ENCODE peak calls at places on chromosomes 4 and X, in ten cellular contexts. A, U, D, J, W, T, Z, H, O and Q are unnamed samples.

GRCh38 chr4:80333121-80333520 is 2.4 kb upstream of the CFAP299 start:
- DNase-seq in T (no peak), D (no peak), J (no peak), U (no peak), O (no peak), Z (no peak), W (no peak), A (no peak), H (no peak), Q (no peak)

GRCh38 chrX:56745019-56745418 is 16.0 kb downstream of the NBDY start:
- DNase-seq in A (no peak), J (no peak), T (peak; percentile 50), Z (peak; percentile 63), D (no peak), W (no peak), O (no peak), H (no peak), U (no peak), Q (no peak)

GRCh38 chr4:164977243-164978164 is at the start of gene TRIM61:
- DNase-seq in U (no peak), D (peak; percentile 63), W (peak; percentile 27), J (no peak), H (peak; percentile 41), O (no peak), A (no peak), T (no peak), Z (peak; percentile 27), Q (no peak)

GRCh38 chrX:37926700-37927099 is 79.3 kb upstream of the DYNLT3 start:
- DNase-seq in H (peak; percentile 11), U (no peak), Z (peak; percentile 37), W (no peak), O (no peak), J (no peak), D (no peak), A (no peak), T (no peak), Q (no peak)

GRCh38 chrX:63686878-63687714 is 97.9 kb downstream of the ARHGEF9 start:
- DNase-seq in D (no peak), O (peak; percentile 1), Z (peak; percentile 32), T (peak; percentile 3), H (peak; percentile 17), J (no peak), A (no peak), U (no peak), W (no peak), Q (peak; percentile 20)

GRCh38 chr4:56863441-56864129 is 42.1 kb upstream of the SPINK2 start:
- DNase-seq in T (no peak), D (no peak), J (no peak), A (no peak), H (no peak), W (no peak), U (no peak), Z (peak; percentile 48), O (no peak), Q (no peak)

GRCh38 chrX:23503835-23504539 is 163.3 kb upstream of the PRDX4 start:
- DNase-seq in Z (peak; percentile 93), A (peak; percentile 87), J (peak; percentile 94), D (peak; percentile 70), T (peak; percentile 79), U (no peak), O (peak; percentile 89), H (no peak), W (peak; percentile 97), Q (no peak)

GRCh38 chr4:22237155-22237751 is 278.6 kb downstream of the ADGRA3 start:
- DNase-seq in W (peak; percentile 12), O (peak; percentile 24), A (peak; percentile 69), Z (no peak), J (peak; percentile 68), T (peak; percentile 29), D (peak; percentile 44), U (no peak), H (peak; percentile 47), Q (no peak)

GRCh38 chr4:163920426-163920825 is 425.9 kb downstream of the TMA16 start:
- DNase-seq in W (no peak), O (no peak), T (no peak), Z (no peak), D (no peak), H (no peak), A (no peak), J (no peak), U (no peak), Q (no peak)

GRCh38 chr4:183438458-183439113 is 5.8 kb upstream of the CDKN2AIP start:
- DNase-seq in J (peak; percentile 63), T (peak; percentile 82), U (no peak), H (no peak), D (no peak), W (peak; percentile 72), Z (peak; percentile 95), A (no peak), O (peak; percentile 54), Q (no peak)

GRCh38 chr4:109510687-109511086 is 49.4 kb upstream of the MCUB start:
- DNase-seq in A (no peak), O (no peak), Z (no peak), J (no peak), W (no peak), D (no peak), U (no peak), T (no peak), H (no peak), Q (no peak)
- H3K27ac ChIP-seq in A (no peak overlapping the region), O (no peak overlapping the region), Z (no peak overlapping the region), J (no peak overlapping the region), W (no peak overlapping the region), D (no peak overlapping the region), U (no peak overlapping the region), T (no peak overlapping the region), H (no peak overlapping the region), Q (no peak overlapping the region)

DNA sequence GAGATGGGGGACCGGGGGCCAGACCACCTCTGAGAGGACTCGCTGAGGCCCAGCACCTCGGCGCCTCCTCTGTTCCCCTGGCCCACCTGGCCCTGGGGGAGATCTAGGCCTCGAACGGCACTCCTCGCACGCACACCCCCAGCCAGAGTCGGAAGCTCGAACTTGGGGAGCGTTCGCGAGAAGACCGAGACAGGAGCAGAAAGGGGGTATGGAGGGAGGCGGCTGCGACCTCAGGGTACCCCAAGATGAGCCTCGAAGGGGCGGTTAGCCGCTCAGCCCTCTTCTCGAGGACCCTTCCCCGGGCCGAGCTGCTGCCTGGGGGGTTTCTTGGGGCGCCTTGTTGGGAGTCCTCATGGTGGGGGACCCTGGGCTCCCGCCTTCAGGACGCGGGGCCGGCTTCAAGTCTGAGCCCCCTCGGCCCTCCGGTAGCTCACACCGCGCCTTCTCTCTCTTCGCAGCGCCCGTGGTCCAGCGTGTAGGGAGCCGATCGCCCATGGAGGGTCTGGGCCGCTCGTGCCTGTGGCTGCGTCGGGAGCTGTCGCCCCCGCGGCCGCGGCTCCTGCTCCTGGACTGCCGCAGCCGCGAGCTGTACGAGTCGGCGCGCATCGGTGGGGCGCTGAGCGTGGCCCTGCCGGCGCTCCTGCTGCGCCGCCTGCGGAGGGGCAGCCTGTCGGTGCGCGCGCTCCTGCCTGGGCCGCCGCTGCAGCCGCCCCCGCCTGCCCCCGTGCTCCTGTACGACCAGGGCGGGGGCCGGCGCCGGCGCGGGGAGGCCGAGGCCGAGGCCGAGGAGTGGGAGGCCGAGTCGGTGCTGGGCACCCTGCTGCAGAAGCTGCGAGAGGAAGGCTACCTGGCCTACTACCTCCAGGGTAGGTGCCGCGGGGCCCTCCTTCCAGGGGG is 706 bp downstream of the DUSP9 start:
- DNase-seq in H (no peak), D (peak; percentile 20), U (peak; percentile 58), T (no peak), J (no peak), A (peak; percentile 62), Z (no peak), O (no peak), W (peak; percentile 5), Q (no peak)
- H3K4me3 ChIP-seq in H (no peak overlapping the region), D (peak overlapping the region; percentile 23), U (peak overlapping the region; percentile 37), T (peak overlapping the region; percentile 25), J (peak overlapping the region; percentile 45), A (no peak overlapping the region), Z (no peak overlapping the region), O (no peak overlapping the region), W (no peak overlapping the region), Q (no peak overlapping the region)

GRCh38 chr4:47101453-47101852 is 70.1 kb downstream of the GABRB1 start:
- DNase-seq in O (no peak), T (no peak), H (no peak), W (no peak), Z (no peak), A (no peak), U (no peak), D (no peak), J (no peak), Q (no peak)
- H3K27ac ChIP-seq in O (no peak overlapping the region), T (no peak overlapping the region), H (no peak overlapping the region), W (no peak overlapping the region), Z (no peak overlapping the region), A (no peak overlapping the region), U (no peak overlapping the region), D (no peak overlapping the region), J (no peak overlapping the region), Q (no peak overlapping the region)

DNA sequence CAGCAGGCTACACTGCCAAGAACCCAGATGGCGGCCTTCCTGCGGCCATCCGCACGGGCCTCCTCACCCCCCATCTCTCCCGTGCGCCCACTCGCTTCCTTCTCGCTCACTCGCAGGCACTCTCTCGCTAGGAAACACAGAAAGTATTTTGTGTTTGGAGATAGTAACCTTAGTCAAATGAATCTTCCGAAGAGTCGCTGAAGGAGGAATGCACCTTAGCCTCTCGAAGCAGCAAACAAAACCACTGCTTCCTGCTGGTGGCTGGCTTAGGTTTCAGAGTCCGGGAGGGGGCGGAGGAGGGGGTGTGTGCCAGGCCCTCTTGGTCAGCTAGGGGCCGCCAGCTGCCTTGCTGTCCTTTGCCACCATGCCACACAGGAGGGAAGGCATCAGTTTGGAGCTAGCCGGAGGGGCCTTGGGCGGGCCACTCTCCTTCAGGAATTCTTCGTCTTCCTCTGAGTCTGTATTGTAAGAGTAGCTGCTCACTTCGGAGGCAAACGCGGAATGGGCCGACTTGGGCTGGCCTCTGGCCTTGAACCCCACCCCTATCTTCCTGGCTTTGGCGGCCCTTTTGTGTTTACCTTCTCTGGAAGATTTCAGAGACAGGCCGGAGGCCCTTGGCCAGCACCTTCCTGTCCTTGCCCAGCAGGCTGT is 73.2 kb upstream of the UCP1 start:
- DNase-seq in W (no peak), T (no peak), O (peak; percentile 41), Z (no peak), D (peak; percentile 56), A (no peak), J (peak; percentile 46), H (no peak), U (no peak), Q (no peak)
- H3K4me3 ChIP-seq in W (no peak overlapping the region), T (no peak overlapping the region), O (no peak overlapping the region), Z (peak overlapping the region; percentile 28), D (peak overlapping the region; percentile 46), A (peak overlapping the region; percentile 70), J (peak overlapping the region; percentile 35), H (no peak overlapping the region), U (no peak overlapping the region), Q (no peak overlapping the region)

DNA sequence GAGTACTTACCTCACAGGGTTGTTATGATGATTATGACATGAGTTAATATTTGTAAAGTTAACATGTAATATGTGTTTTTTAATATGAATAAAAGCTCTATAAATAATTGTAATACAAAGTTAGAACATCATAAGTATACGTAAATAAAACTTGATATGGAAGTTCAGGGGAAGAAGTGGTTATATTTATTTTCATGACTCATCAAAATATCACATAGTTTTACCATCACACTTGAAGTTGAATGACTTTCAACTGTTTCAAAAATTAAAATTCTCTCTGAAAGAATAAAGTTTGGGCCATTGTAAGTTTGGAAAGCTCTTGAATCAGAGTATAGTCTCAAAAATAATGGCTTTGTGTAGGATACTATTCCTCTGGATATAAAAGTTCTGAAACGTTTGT is 8.3 kb downstream of the SH2D1A start:
- DNase-seq in Z (no peak), O (no peak), A (no peak), U (no peak), D (no peak), H (no peak), T (no peak), J (no peak), W (no peak), Q (no peak)
- H3K27ac ChIP-seq in Z (no peak overlapping the region), O (no peak overlapping the region), A (no peak overlapping the region), U (no peak overlapping the region), D (no peak overlapping the region), H (no peak overlapping the region), T (no peak overlapping the region), J (no peak overlapping the region), W (no peak overlapping the region), Q (no peak overlapping the region)

GRCh38 chr4:169330095-169330494 is 59.3 kb upstream of the SH3RF1 start:
- DNase-seq in H (no peak), W (no peak), U (no peak), A (no peak), O (no peak), T (no peak), Z (no peak), J (no peak), D (no peak), Q (no peak)
- H3K4me3 ChIP-seq in H (no peak overlapping the region), W (no peak overlapping the region), U (no peak overlapping the region), A (no peak overlapping the region), O (no peak overlapping the region), T (no peak overlapping the region), Z (no peak overlapping the region), J (no peak overlapping the region), D (no peak overlapping the region), Q (no peak overlapping the region)